ENCODE peak calls at places on chromosomes 6 and 20, in nine cellular contexts. R is activated naive CD8-positive, alpha-beta T cell treated with anti-CD3 and anti-CD28 coated beads, Interleukin-2, amount 50 U/mL, for 16 hours; L is mesendoderm; Y is AG08395; Z is ACHN; K is anterior cingulate cortex; V is mesenchymal stem cell; E is NCI-H1092; B is mammary epithelial cell. A is an unnamed sample.

GRCh38 chr20:57450419-57450818 is 59.2 kb downstream of the RBM38 start:
- DNase-seq in R (no peak), L (no peak), Y (peak; percentile 58), Z (no peak), K (no peak), V (no peak), E (no peak), B (no peak), A (no peak)

GRCh38 chr20:37315293-37316110 is 26.0 kb downstream of the MANBAL start:
- DNase-seq in R (no peak), L (peak; percentile 67), Y (peak; percentile 88), Z (no peak), K (no peak), V (peak; percentile 91), E (no peak), B (peak; percentile 86), A (no peak)

GRCh38 chr6:25793970-25794369 is 37.9 kb downstream of the SLC17A1 start:
- DNase-seq in R (no peak), L (no peak), Y (no peak), Z (no peak), K (no peak), V (no peak), E (no peak), B (no peak), A (no peak)

GRCh38 chr6:129368970-129369369 is 341.0 kb downstream of the ARHGAP18 start:
- DNase-seq in R (no peak), L (no peak), Y (no peak), Z (no peak), K (no peak), V (no peak), E (no peak), B (no peak), A (no peak)

GRCh38 chr6:165245287-165245686 is 64.1 kb downstream of the C6orf118 start:
- DNase-seq in R (no peak), L (peak; percentile 16), Y (peak; percentile 51), Z (peak; percentile 15), K (peak; percentile 40), V (peak; percentile 7), E (no peak), B (no peak), A (no peak)

GRCh38 chr6:144159727-144160126 is 9.4 kb downstream of the STX11 start:
- DNase-seq in R (no peak), L (no peak), Y (no peak), Z (no peak), K (no peak), V (no peak), E (no peak), B (no peak), A (no peak)

GRCh38 chr20:32125511-32125910 is 16.0 kb downstream of the TM9SF4 start:
- DNase-seq in R (no peak), L (no peak), Y (no peak), Z (no peak), K (no peak), V (no peak), E (no peak), B (no peak), A (no peak)

GRCh38 chr20:48733296-48733790 is 94.5 kb downstream of the PREX1 start:
- DNase-seq in R (no peak), L (peak; percentile 65), Y (no peak), Z (peak; percentile 2), K (no peak), V (peak; percentile 9), E (no peak), B (no peak), A (no peak)

GRCh38 chr6:33671381-33672072 is 40.0 kb downstream of the UQCC2 start:
- DNase-seq in R (no peak), L (no peak), Y (no peak), Z (no peak), K (no peak), V (no peak), E (no peak), B (no peak), A (no peak)

GRCh38 chr20:44137210-44137781 is 49.7 kb downstream of the JPH2 start:
- DNase-seq in R (no peak), L (peak; percentile 98), Y (peak; percentile 67), Z (no peak), K (no peak), V (peak; percentile 49), E (no peak), B (no peak), A (no peak)

GRCh38 chr20:23515250-23515939 is 24.5 kb downstream of the CST8 start:
- DNase-seq in R (no peak), L (peak; percentile 12), Y (no peak), Z (no peak), K (no peak), V (peak; percentile 1), E (no peak), B (no peak), A (no peak)

GRCh38 chr20:33947709-33948295 is 45.9 kb upstream of the RALY start:
- DNase-seq in R (no peak), L (peak; percentile 96), Y (no peak), Z (peak; percentile 63), K (no peak), V (peak; percentile 18), E (no peak), B (peak; percentile 46), A (no peak)

GRCh38 chr20:62387219-62387913 is 463 bp downstream of the RPS21 start:
- DNase-seq in R (no peak), L (no peak), Y (no peak), Z (no peak), K (no peak), V (no peak), E (no peak), B (no peak), A (no peak)

GRCh38 chr6:133623065-133623464 is 265.8 kb upstream of the TCF21 start:
- DNase-seq in R (no peak), L (no peak), Y (peak; percentile 62), Z (no peak), K (no peak), V (peak; percentile 50), E (no peak), B (no peak), A (no peak)

GRCh38 chr6:121540210-121540609 is 104.8 kb downstream of the GJA1 start:
- DNase-seq in R (no peak), L (no peak), Y (no peak), Z (no peak), K (no peak), V (no peak), E (no peak), B (no peak), A (no peak)

GRCh38 chr6:537114-537513 is 119.8 kb downstream of the HUS1B start:
- DNase-seq in R (no peak), L (no peak), Y (no peak), Z (no peak), K (no peak), V (no peak), E (no peak), B (no peak), A (no peak)

GRCh38 chr6:42017021-42017643 is 33.2 kb upstream of the TAF8 start:
- DNase-seq in R (no peak), L (no peak), Y (peak; percentile 92), Z (peak; percentile 7), K (no peak), V (peak; percentile 90), E (no peak), B (peak; percentile 74), A (no peak)

GRCh38 chr6:158589371-158589770 is 29.5 kb downstream of the TMEM181 start:
- DNase-seq in R (no peak), L (no peak), Y (no peak), Z (no peak), K (no peak), V (no peak), E (no peak), B (no peak), A (no peak)

GRCh38 chr6:33213166-33213988 is 5.1 kb downstream of the RING1 start:
- DNase-seq in R (no peak), L (peak; percentile 59), Y (peak; percentile 51), Z (no peak), K (no peak), V (peak; percentile 34), E (no peak), B (no peak), A (peak; percentile 34)

GRCh38 chr6:64949257-64949656 is 757.8 kb downstream of the EYS start:
- DNase-seq in R (no peak), L (peak; percentile 49), Y (no peak), Z (no peak), K (no peak), V (no peak), E (no peak), B (no peak), A (no peak)

GRCh38 chr6:30075094-30075986 is at the start of gene RNF39:
- DNase-seq in R (no peak), L (no peak), Y (no peak), Z (no peak), K (no peak), V (no peak), E (no peak), B (peak; percentile 79), A (peak; percentile 24)

A was measured in DMS79 treated with DMSO at 0.1 percent for 48 hours.